ENCODE peak calls at places on chromosomes 16 and 17, in eight cellular contexts. V is heart left ventricle; M is lower lobe of right lung; P is breast epithelium; L is activated CD8-positive, alpha-beta T cell treated with anti-CD3 and anti-CD28 coated beads, Interleukin-2, amount 10 ng/mL, durations not matched to agents 7 days and 5 days; C is ELF-1; S is caudate nucleus; B is EL. A is an unnamed sample.

GRCh38 chr17:60641810-60642220 is 35.8 kb upstream of the BCAS3 start:
- DNase-seq in V (no peak), M (no peak), P (no peak), L (peak; percentile 66), C (peak; percentile 70), S (no peak), B (peak; percentile 83), A (peak; percentile 48)

GRCh38 chr16:674968-675883 is at the start of gene RHBDL1:
- DNase-seq in V (no peak), M (peak; percentile 68), P (no peak), L (no peak), C (peak; percentile 66), S (no peak), B (peak; percentile 44), A (no peak)

GRCh38 chr16:69937465-69937951 is 13.6 kb upstream of the CLEC18A start:
- DNase-seq in V (no peak), M (peak; percentile 33), P (no peak), L (no peak), C (peak; percentile 46), S (no peak), B (no peak), A (no peak)

GRCh38 chr16:2962334-2963073 is 1.6 kb upstream of the KREMEN2 start:
- DNase-seq in V (no peak), M (no peak), P (no peak), L (no peak), C (no peak), S (no peak), B (no peak), A (no peak)

GRCh38 chr16:87653234-87653633 is 50.9 kb downstream of the JPH3 start:
- DNase-seq in V (peak; percentile 26), M (no peak), P (no peak), L (no peak), C (no peak), S (no peak), B (no peak), A (no peak)

GRCh38 chr16:17327671-17328335 is 143.0 kb downstream of the XYLT1 start:
- DNase-seq in V (no peak), M (no peak), P (no peak), L (no peak), C (no peak), S (no peak), B (no peak), A (no peak)

GRCh38 chr16:86072328-86073102 is 173.6 kb downstream of the IRF8 start:
- DNase-seq in V (no peak), M (no peak), P (no peak), L (peak; percentile 59), C (peak; percentile 81), S (no peak), B (peak; percentile 65), A (peak; percentile 35)

GRCh38 chr16:1726661-1727502 is 20.9 kb downstream of the MAPK8IP3 start:
- DNase-seq in V (no peak), M (no peak), P (no peak), L (no peak), C (no peak), S (no peak), B (no peak), A (no peak)

GRCh38 chr17:27384261-27384701 is 72.0 kb upstream of the KSR1 start:
- DNase-seq in V (peak; percentile 71), M (no peak), P (peak; percentile 82), L (no peak), C (peak; percentile 32), S (no peak), B (peak; percentile 98), A (peak; percentile 85)

GRCh38 chr16:11208916-11209665 is 46.9 kb downstream of the SOCS1 start:
- DNase-seq in V (no peak), M (peak; percentile 61), P (no peak), L (no peak), C (peak; percentile 19), S (no peak), B (peak; percentile 27), A (no peak)

GRCh38 chr16:88030498-88030897 is 79.3 kb downstream of the BANP start:
- DNase-seq in V (no peak), M (no peak), P (no peak), L (no peak), C (no peak), S (no peak), B (no peak), A (no peak)

GRCh38 chr17:82014432-82014831 is 8.2 kb downstream of the CENPX start:
- DNase-seq in V (no peak), M (no peak), P (no peak), L (no peak), C (no peak), S (no peak), B (no peak), A (no peak)

GRCh38 chr16:24011237-24011636 is 175.5 kb downstream of the PRKCB start:
- DNase-seq in V (no peak), M (no peak), P (no peak), L (no peak), C (no peak), S (no peak), B (no peak), A (no peak)

GRCh38 chr16:77937473-77938195 is 84.7 kb upstream of the CLEC3A start:
- DNase-seq in V (no peak), M (no peak), P (no peak), L (no peak), C (peak; percentile 57), S (no peak), B (no peak), A (no peak)

GRCh38 chr16:70267516-70267915 is 15.8 kb upstream of the EXOSC6 start:
- DNase-seq in V (no peak), M (no peak), P (no peak), L (peak; percentile 37), C (peak; percentile 65), S (no peak), B (peak; percentile 53), A (no peak)

GRCh38 chr17:79952915-79953314 is 82.8 kb downstream of the TBC1D16 start:
- DNase-seq in V (no peak), M (no peak), P (no peak), L (no peak), C (no peak), S (no peak), B (no peak), A (no peak)

GRCh38 chr16:87085441-87085840 is 231.8 kb downstream of the C16orf95 start:
- DNase-seq in V (no peak), M (no peak), P (no peak), L (no peak), C (no peak), S (no peak), B (no peak), A (no peak)

GRCh38 chr17:68462381-68463210 is 5.3 kb upstream of the WIPI1 start:
- DNase-seq in V (peak; percentile 62), M (peak; percentile 62), P (peak; percentile 52), L (peak; percentile 84), C (peak; percentile 82), S (no peak), B (peak; percentile 83), A (peak; percentile 66)

GRCh38 chr17:43860927-43861622 is 14.1 kb downstream of the CD300LG start:
- DNase-seq in V (no peak), M (no peak), P (peak; percentile 82), L (no peak), C (no peak), S (no peak), B (no peak), A (no peak)

GRCh38 chr16:59683709-59684108 is 949.6 kb upstream of the GOT2 start:
- DNase-seq in V (no peak), M (no peak), P (no peak), L (no peak), C (no peak), S (no peak), B (no peak), A (no peak)

GRCh38 chr17:27396941-27397340 is 59.3 kb upstream of the KSR1 start:
- DNase-seq in V (no peak), M (no peak), P (peak; percentile 26), L (no peak), C (no peak), S (no peak), B (no peak), A (no peak)

GRCh38 chr17:59361916-59362810 is 30.7 kb downstream of the YPEL2 start:
- DNase-seq in V (no peak), M (no peak), P (no peak), L (peak; percentile 67), C (no peak), S (no peak), B (peak; percentile 91), A (no peak)

GRCh38 chr17:57215317-57215716 is 41.0 kb upstream of the MSI2 start:
- DNase-seq in V (no peak), M (no peak), P (peak; percentile 55), L (no peak), C (no peak), S (no peak), B (peak; percentile 45), A (peak; percentile 58)

GRCh38 chr17:72931635-72932034 is 160.9 kb downstream of the SLC39A11 start:
- DNase-seq in V (no peak), M (no peak), P (no peak), L (no peak), C (no peak), S (no peak), B (no peak), A (no peak)

GRCh38 chr16:54066451-54067056 is 220.0 kb downstream of the IRX3 start:
- DNase-seq in V (no peak), M (no peak), P (peak; percentile 63), L (no peak), C (no peak), S (no peak), B (peak; percentile 38), A (peak; percentile 57)

GRCh38 chr17:48542956-48543853 is 1.7 kb downstream of the HOXB2 start:
- DNase-seq in V (peak; percentile 73), M (no peak), P (no peak), L (peak; percentile 73), C (peak; percentile 87), S (no peak), B (peak; percentile 48), A (no peak)

GRCh38 chr17:50642722-50643656 is 8.3 kb downstream of the ABCC3 start:
- DNase-seq in V (no peak), M (no peak), P (no peak), L (no peak), C (no peak), S (no peak), B (no peak), A (peak; percentile 47)

GRCh38 chr16:5015351-5015750 is 18.4 kb downstream of the NAGPA start:
- DNase-seq in V (no peak), M (no peak), P (no peak), L (no peak), C (no peak), S (no peak), B (no peak), A (no peak)

GRCh38 chr16:56351481-56351880 is 73.9 kb downstream of the AMFR start:
- DNase-seq in V (peak; percentile 21), M (no peak), P (no peak), L (no peak), C (no peak), S (no peak), B (no peak), A (no peak)

GRCh38 chr17:46020023-46020735 is 21.1 kb downstream of the STH start:
- DNase-seq in V (no peak), M (no peak), P (no peak), L (peak; percentile 70), C (no peak), S (no peak), B (no peak), A (no peak)

GRCh38 chr16:85750021-85750826 is 672 bp downstream of the C16orf74 start:
- DNase-seq in V (no peak), M (peak; percentile 62), P (no peak), L (peak; percentile 33), C (peak; percentile 55), S (no peak), B (peak; percentile 70), A (no peak)

GRCh38 chr17:75181608-75182318 is 996 bp downstream of the SUMO2 start:
- DNase-seq in V (no peak), M (peak; percentile 51), P (no peak), L (peak; percentile 60), C (peak; percentile 27), S (no peak), B (peak; percentile 22), A (no peak)

GRCh38 chr17:3679186-3680126 is 10.8 kb downstream of the EMC6 start:
- DNase-seq in V (no peak), M (no peak), P (no peak), L (no peak), C (no peak), S (no peak), B (no peak), A (no peak)

GRCh38 chr16:14018848-14019247 is 52.3 kb upstream of the MRTFB start:
- DNase-seq in V (no peak), M (no peak), P (no peak), L (no peak), C (no peak), S (no peak), B (no peak), A (no peak)